ENCODE peak calls at places on chromosomes 11 and 22, in ten cellular contexts. One of them, this sample, is unnamed.
A peak's percentile ranks its signal among the peaks of the same experiment; 100 is the strongest.

GRCh38 chr11:73269353-73270088 is 2.6 kb upstream of the P2RY6 start:
- DNase-seq in HFF-Myc: no peak
- DNase-seq in SIG-M5: no peak
- DNase-seq in aorta: peak; percentile 45
- DNase-seq in activated T-cell treated with anti-CD3 and anti-CD28 coated beads for 24 hours: no peak
- DNase-seq in A172: no peak
- DNase-seq in stimulated activated CD8-positive, alpha-beta memory T cell treated with anti-CD3 and anti-CD28 coated beads, Interleukin-15, amount 100 ng/mL, for 1 hour: no peak
- DNase-seq in stimulated activated naive CD4-positive, alpha-beta T cell: no peak
- DNase-seq in CD8-positive, alpha-beta T cell: no peak
- DNase-seq in NCI-H1092 treated with DMSO at 0.1 percent for 48 hours: no peak
- DNase-seq in this sample: no peak

GRCh38 chr11:63813563-63814382 is 517 bp downstream of the SPINDOC start:
- DNase-seq in HFF-Myc: no peak
- DNase-seq in SIG-M5: no peak
- DNase-seq in aorta: peak; percentile 86
- DNase-seq in activated T-cell treated with anti-CD3 and anti-CD28 coated beads for 24 hours: peak; percentile 18
- DNase-seq in A172: peak; percentile 23
- DNase-seq in stimulated activated CD8-positive, alpha-beta memory T cell treated with anti-CD3 and anti-CD28 coated beads, Interleukin-15, amount 100 ng/mL, for 1 hour: peak; percentile 4
- DNase-seq in stimulated activated naive CD4-positive, alpha-beta T cell: no peak
- DNase-seq in CD8-positive, alpha-beta T cell: peak; percentile 52
- DNase-seq in NCI-H1092 treated with DMSO at 0.1 percent for 48 hours: peak; percentile 63
- DNase-seq in this sample: no peak

GRCh38 chr11:66275396-66275795 is 2.6 kb upstream of the CNIH2 start:
- DNase-seq in HFF-Myc: no peak
- DNase-seq in SIG-M5: no peak
- DNase-seq in aorta: no peak
- DNase-seq in activated T-cell treated with anti-CD3 and anti-CD28 coated beads for 24 hours: no peak
- DNase-seq in A172: no peak
- DNase-seq in stimulated activated CD8-positive, alpha-beta memory T cell treated with anti-CD3 and anti-CD28 coated beads, Interleukin-15, amount 100 ng/mL, for 1 hour: no peak
- DNase-seq in stimulated activated naive CD4-positive, alpha-beta T cell: no peak
- DNase-seq in CD8-positive, alpha-beta T cell: no peak
- DNase-seq in NCI-H1092 treated with DMSO at 0.1 percent for 48 hours: no peak
- DNase-seq in this sample: no peak

GRCh38 chr11:8017894-8018741 is 31.0 kb downstream of the EIF3F start:
- DNase-seq in HFF-Myc: no peak
- DNase-seq in SIG-M5: no peak
- DNase-seq in aorta: no peak
- DNase-seq in activated T-cell treated with anti-CD3 and anti-CD28 coated beads for 24 hours: no peak
- DNase-seq in A172: no peak
- DNase-seq in stimulated activated CD8-positive, alpha-beta memory T cell treated with anti-CD3 and anti-CD28 coated beads, Interleukin-15, amount 100 ng/mL, for 1 hour: no peak
- DNase-seq in stimulated activated naive CD4-positive, alpha-beta T cell: no peak
- DNase-seq in CD8-positive, alpha-beta T cell: no peak
- DNase-seq in NCI-H1092 treated with DMSO at 0.1 percent for 48 hours: no peak
- DNase-seq in this sample: no peak

GRCh38 chr11:201936-202335 is 5.3 kb downstream of the BET1L start:
- DNase-seq in HFF-Myc: no peak
- DNase-seq in SIG-M5: no peak
- DNase-seq in aorta: no peak
- DNase-seq in activated T-cell treated with anti-CD3 and anti-CD28 coated beads for 24 hours: no peak
- DNase-seq in A172: no peak
- DNase-seq in stimulated activated CD8-positive, alpha-beta memory T cell treated with anti-CD3 and anti-CD28 coated beads, Interleukin-15, amount 100 ng/mL, for 1 hour: no peak
- DNase-seq in stimulated activated naive CD4-positive, alpha-beta T cell: no peak
- DNase-seq in CD8-positive, alpha-beta T cell: no peak
- DNase-seq in NCI-H1092 treated with DMSO at 0.1 percent for 48 hours: no peak
- DNase-seq in this sample: no peak

GRCh38 chr11:74650498-74650897 is 58.1 kb downstream of the POLD3 start:
- DNase-seq in HFF-Myc: peak; percentile 79
- DNase-seq in SIG-M5: no peak
- DNase-seq in aorta: no peak
- DNase-seq in activated T-cell treated with anti-CD3 and anti-CD28 coated beads for 24 hours: no peak
- DNase-seq in A172: no peak
- DNase-seq in stimulated activated CD8-positive, alpha-beta memory T cell treated with anti-CD3 and anti-CD28 coated beads, Interleukin-15, amount 100 ng/mL, for 1 hour: no peak
- DNase-seq in stimulated activated naive CD4-positive, alpha-beta T cell: no peak
- DNase-seq in CD8-positive, alpha-beta T cell: no peak
- DNase-seq in NCI-H1092 treated with DMSO at 0.1 percent for 48 hours: peak; percentile 30
- DNase-seq in this sample: no peak

GRCh38 chr11:2587976-2588748 is 111.6 kb downstream of the KCNQ1OT1 start:
- DNase-seq in HFF-Myc: no peak
- DNase-seq in SIG-M5: no peak
- DNase-seq in aorta: peak; percentile 61
- DNase-seq in activated T-cell treated with anti-CD3 and anti-CD28 coated beads for 24 hours: no peak
- DNase-seq in A172: no peak
- DNase-seq in stimulated activated CD8-positive, alpha-beta memory T cell treated with anti-CD3 and anti-CD28 coated beads, Interleukin-15, amount 100 ng/mL, for 1 hour: no peak
- DNase-seq in stimulated activated naive CD4-positive, alpha-beta T cell: no peak
- DNase-seq in CD8-positive, alpha-beta T cell: no peak
- DNase-seq in NCI-H1092 treated with DMSO at 0.1 percent for 48 hours: no peak
- DNase-seq in this sample: no peak

GRCh38 chr11:119730347-119730613 is 1.3 kb upstream of the NECTIN1 start:
- DNase-seq in HFF-Myc: no peak
- DNase-seq in SIG-M5: no peak
- DNase-seq in aorta: no peak
- DNase-seq in activated T-cell treated with anti-CD3 and anti-CD28 coated beads for 24 hours: no peak
- DNase-seq in A172: no peak
- DNase-seq in stimulated activated CD8-positive, alpha-beta memory T cell treated with anti-CD3 and anti-CD28 coated beads, Interleukin-15, amount 100 ng/mL, for 1 hour: no peak
- DNase-seq in stimulated activated naive CD4-positive, alpha-beta T cell: no peak
- DNase-seq in CD8-positive, alpha-beta T cell: no peak
- DNase-seq in NCI-H1092 treated with DMSO at 0.1 percent for 48 hours: no peak
- DNase-seq in this sample: no peak

GRCh38 chr11:266676-267439 is 11.3 kb upstream of the NLRP6 start:
- DNase-seq in HFF-Myc: no peak
- DNase-seq in SIG-M5: no peak
- DNase-seq in aorta: no peak
- DNase-seq in activated T-cell treated with anti-CD3 and anti-CD28 coated beads for 24 hours: no peak
- DNase-seq in A172: no peak
- DNase-seq in stimulated activated CD8-positive, alpha-beta memory T cell treated with anti-CD3 and anti-CD28 coated beads, Interleukin-15, amount 100 ng/mL, for 1 hour: no peak
- DNase-seq in stimulated activated naive CD4-positive, alpha-beta T cell: no peak
- DNase-seq in CD8-positive, alpha-beta T cell: no peak
- DNase-seq in NCI-H1092 treated with DMSO at 0.1 percent for 48 hours: no peak
- DNase-seq in this sample: no peak

GRCh38 chr11:117752721-117753237 is 44.2 kb downstream of the DSCAML1 start:
- DNase-seq in HFF-Myc: no peak
- DNase-seq in SIG-M5: no peak
- DNase-seq in aorta: no peak
- DNase-seq in activated T-cell treated with anti-CD3 and anti-CD28 coated beads for 24 hours: no peak
- DNase-seq in A172: no peak
- DNase-seq in stimulated activated CD8-positive, alpha-beta memory T cell treated with anti-CD3 and anti-CD28 coated beads, Interleukin-15, amount 100 ng/mL, for 1 hour: no peak
- DNase-seq in stimulated activated naive CD4-positive, alpha-beta T cell: no peak
- DNase-seq in CD8-positive, alpha-beta T cell: no peak
- DNase-seq in NCI-H1092 treated with DMSO at 0.1 percent for 48 hours: no peak
- DNase-seq in this sample: no peak

GRCh38 chr22:38446018-38446601 is 8.9 kb downstream of the KCNJ4 start:
- DNase-seq in HFF-Myc: no peak
- DNase-seq in SIG-M5: no peak
- DNase-seq in aorta: no peak
- DNase-seq in activated T-cell treated with anti-CD3 and anti-CD28 coated beads for 24 hours: no peak
- DNase-seq in A172: no peak
- DNase-seq in stimulated activated CD8-positive, alpha-beta memory T cell treated with anti-CD3 and anti-CD28 coated beads, Interleukin-15, amount 100 ng/mL, for 1 hour: no peak
- DNase-seq in stimulated activated naive CD4-positive, alpha-beta T cell: no peak
- DNase-seq in CD8-positive, alpha-beta T cell: no peak
- DNase-seq in NCI-H1092 treated with DMSO at 0.1 percent for 48 hours: no peak
- DNase-seq in this sample: no peak

GRCh38 chr11:130916910-130917309 is 631 bp upstream of the SNX19 start:
- DNase-seq in HFF-Myc: no peak
- DNase-seq in SIG-M5: no peak
- DNase-seq in aorta: no peak
- DNase-seq in activated T-cell treated with anti-CD3 and anti-CD28 coated beads for 24 hours: no peak
- DNase-seq in A172: no peak
- DNase-seq in stimulated activated CD8-positive, alpha-beta memory T cell treated with anti-CD3 and anti-CD28 coated beads, Interleukin-15, amount 100 ng/mL, for 1 hour: no peak
- DNase-seq in stimulated activated naive CD4-positive, alpha-beta T cell: no peak
- DNase-seq in CD8-positive, alpha-beta T cell: no peak
- DNase-seq in NCI-H1092 treated with DMSO at 0.1 percent for 48 hours: no peak
- DNase-seq in this sample: no peak

GRCh38 chr11:44624761-44625221 is 59.3 kb downstream of the CD82 start:
- DNase-seq in HFF-Myc: no peak
- DNase-seq in SIG-M5: no peak
- DNase-seq in aorta: peak; percentile 35
- DNase-seq in activated T-cell treated with anti-CD3 and anti-CD28 coated beads for 24 hours: no peak
- DNase-seq in A172: no peak
- DNase-seq in stimulated activated CD8-positive, alpha-beta memory T cell treated with anti-CD3 and anti-CD28 coated beads, Interleukin-15, amount 100 ng/mL, for 1 hour: no peak
- DNase-seq in stimulated activated naive CD4-positive, alpha-beta T cell: no peak
- DNase-seq in CD8-positive, alpha-beta T cell: no peak
- DNase-seq in NCI-H1092 treated with DMSO at 0.1 percent for 48 hours: no peak
- DNase-seq in this sample: no peak

GRCh38 chr11:85495918-85496317 is 131.2 kb downstream of the DLG2 start:
- DNase-seq in HFF-Myc: no peak
- DNase-seq in SIG-M5: no peak
- DNase-seq in aorta: no peak
- DNase-seq in activated T-cell treated with anti-CD3 and anti-CD28 coated beads for 24 hours: no peak
- DNase-seq in A172: no peak
- DNase-seq in stimulated activated CD8-positive, alpha-beta memory T cell treated with anti-CD3 and anti-CD28 coated beads, Interleukin-15, amount 100 ng/mL, for 1 hour: no peak
- DNase-seq in stimulated activated naive CD4-positive, alpha-beta T cell: no peak
- DNase-seq in CD8-positive, alpha-beta T cell: no peak
- DNase-seq in NCI-H1092 treated with DMSO at 0.1 percent for 48 hours: no peak
- DNase-seq in this sample: no peak

GRCh38 chr11:134409552-134410429 is 2.3 kb downstream of the B3GAT1 start:
- DNase-seq in HFF-Myc: no peak
- DNase-seq in SIG-M5: no peak
- DNase-seq in aorta: peak; percentile 41
- DNase-seq in activated T-cell treated with anti-CD3 and anti-CD28 coated beads for 24 hours: no peak
- DNase-seq in A172: no peak
- DNase-seq in stimulated activated CD8-positive, alpha-beta memory T cell treated with anti-CD3 and anti-CD28 coated beads, Interleukin-15, amount 100 ng/mL, for 1 hour: no peak
- DNase-seq in stimulated activated naive CD4-positive, alpha-beta T cell: no peak
- DNase-seq in CD8-positive, alpha-beta T cell: no peak
- DNase-seq in NCI-H1092 treated with DMSO at 0.1 percent for 48 hours: no peak
- DNase-seq in this sample: no peak

GRCh38 chr22:35496768-35497312 is 43.8 kb upstream of the RASD2 start:
- DNase-seq in HFF-Myc: no peak
- DNase-seq in SIG-M5: no peak
- DNase-seq in aorta: no peak
- DNase-seq in activated T-cell treated with anti-CD3 and anti-CD28 coated beads for 24 hours: no peak
- DNase-seq in A172: no peak
- DNase-seq in stimulated activated CD8-positive, alpha-beta memory T cell treated with anti-CD3 and anti-CD28 coated beads, Interleukin-15, amount 100 ng/mL, for 1 hour: no peak
- DNase-seq in stimulated activated naive CD4-positive, alpha-beta T cell: no peak
- DNase-seq in CD8-positive, alpha-beta T cell: no peak
- DNase-seq in NCI-H1092 treated with DMSO at 0.1 percent for 48 hours: no peak
- DNase-seq in this sample: no peak

GRCh38 chr22:50739894-50740293 is 1.9 kb downstream of the ACR start:
- DNase-seq in HFF-Myc: no peak
- DNase-seq in SIG-M5: no peak
- DNase-seq in aorta: no peak
- DNase-seq in activated T-cell treated with anti-CD3 and anti-CD28 coated beads for 24 hours: no peak
- DNase-seq in A172: no peak
- DNase-seq in stimulated activated CD8-positive, alpha-beta memory T cell treated with anti-CD3 and anti-CD28 coated beads, Interleukin-15, amount 100 ng/mL, for 1 hour: no peak
- DNase-seq in stimulated activated naive CD4-positive, alpha-beta T cell: no peak
- DNase-seq in CD8-positive, alpha-beta T cell: no peak
- DNase-seq in NCI-H1092 treated with DMSO at 0.1 percent for 48 hours: peak; percentile 4
- DNase-seq in this sample: no peak

GRCh38 chr11:62573006-62573591 is 592 bp downstream of the EEF1G start:
- DNase-seq in HFF-Myc: no peak
- DNase-seq in SIG-M5: no peak
- DNase-seq in aorta: no peak
- DNase-seq in activated T-cell treated with anti-CD3 and anti-CD28 coated beads for 24 hours: no peak
- DNase-seq in A172: no peak
- DNase-seq in stimulated activated CD8-positive, alpha-beta memory T cell treated with anti-CD3 and anti-CD28 coated beads, Interleukin-15, amount 100 ng/mL, for 1 hour: no peak
- DNase-seq in stimulated activated naive CD4-positive, alpha-beta T cell: no peak
- DNase-seq in CD8-positive, alpha-beta T cell: no peak
- DNase-seq in NCI-H1092 treated with DMSO at 0.1 percent for 48 hours: peak; percentile 47
- DNase-seq in this sample: no peak

GRCh38 chr22:44443641-44444235 is 54.3 kb downstream of the RTL6 start:
- DNase-seq in HFF-Myc: no peak
- DNase-seq in SIG-M5: no peak
- DNase-seq in aorta: no peak
- DNase-seq in activated T-cell treated with anti-CD3 and anti-CD28 coated beads for 24 hours: no peak
- DNase-seq in A172: no peak
- DNase-seq in stimulated activated CD8-positive, alpha-beta memory T cell treated with anti-CD3 and anti-CD28 coated beads, Interleukin-15, amount 100 ng/mL, for 1 hour: no peak
- DNase-seq in stimulated activated naive CD4-positive, alpha-beta T cell: no peak
- DNase-seq in CD8-positive, alpha-beta T cell: no peak
- DNase-seq in NCI-H1092 treated with DMSO at 0.1 percent for 48 hours: no peak
- DNase-seq in this sample: no peak

GRCh38 chr22:31556627-31557203 is 60.4 kb downstream of the SFI1 start:
- DNase-seq in HFF-Myc: no peak
- DNase-seq in SIG-M5: no peak
- DNase-seq in aorta: no peak
- DNase-seq in activated T-cell treated with anti-CD3 and anti-CD28 coated beads for 24 hours: no peak
- DNase-seq in A172: peak; percentile 6
- DNase-seq in stimulated activated CD8-positive, alpha-beta memory T cell treated with anti-CD3 and anti-CD28 coated beads, Interleukin-15, amount 100 ng/mL, for 1 hour: no peak
- DNase-seq in stimulated activated naive CD4-positive, alpha-beta T cell: no peak
- DNase-seq in CD8-positive, alpha-beta T cell: no peak
- DNase-seq in NCI-H1092 treated with DMSO at 0.1 percent for 48 hours: peak; percentile 14
- DNase-seq in this sample: no peak

GRCh38 chr11:125626381-125626950 is 1.5 kb downstream of the CHEK1 start:
- DNase-seq in HFF-Myc: peak; percentile 84
- DNase-seq in SIG-M5: no peak
- DNase-seq in aorta: no peak
- DNase-seq in activated T-cell treated with anti-CD3 and anti-CD28 coated beads for 24 hours: no peak
- DNase-seq in A172: no peak
- DNase-seq in stimulated activated CD8-positive, alpha-beta memory T cell treated with anti-CD3 and anti-CD28 coated beads, Interleukin-15, amount 100 ng/mL, for 1 hour: no peak
- DNase-seq in stimulated activated naive CD4-positive, alpha-beta T cell: peak; percentile 13
- DNase-seq in CD8-positive, alpha-beta T cell: peak; percentile 50
- DNase-seq in NCI-H1092 treated with DMSO at 0.1 percent for 48 hours: peak; percentile 83
- DNase-seq in this sample: peak; percentile 5

GRCh38 chr11:61134801-61135257 is 26.4 kb downstream of the VPS37C start:
- DNase-seq in HFF-Myc: no peak
- DNase-seq in SIG-M5: no peak
- DNase-seq in aorta: peak; percentile 51
- DNase-seq in activated T-cell treated with anti-CD3 and anti-CD28 coated beads for 24 hours: no peak
- DNase-seq in A172: no peak
- DNase-seq in stimulated activated CD8-positive, alpha-beta memory T cell treated with anti-CD3 and anti-CD28 coated beads, Interleukin-15, amount 100 ng/mL, for 1 hour: no peak
- DNase-seq in stimulated activated naive CD4-positive, alpha-beta T cell: no peak
- DNase-seq in CD8-positive, alpha-beta T cell: no peak
- DNase-seq in NCI-H1092 treated with DMSO at 0.1 percent for 48 hours: no peak
- DNase-seq in this sample: no peak

This sample was measured in activated gamma-delta T cell treated with anti-CD3 and anti-CD28 coated beads, Interleukin-2, amount 50 U/mL, for 16 hours.